ENCODE peak calls at places on chromosomes 5 and 9, in seven cellular contexts. K, O, W, V, A, Z and L are unnamed samples. For H3K27me3, the result is how much of the 10 kb centered on the place peaks cover.

GRCh38 chr5:1336106-1336561 is 8.8 kb downstream of the CLPTM1L start:
- DNase-seq in K (no peak), O (no peak), W (no peak), V (no peak), A (no peak), Z (no peak), L (no peak)

GRCh38 chr9:111005711-111006482 is 32.4 kb downstream of the LPAR1 start:
- DNase-seq in K (no peak), O (no peak), W (no peak), V (peak), A (no peak), Z (no peak), L (no peak)

GRCh38 chr5:125372694-125373621 is 626.5 kb upstream of the ZNF608 start:
- DNase-seq in K (peak), O (no peak), W (no peak), V (peak), A (no peak), Z (peak), L (no peak)

GRCh38 chr5:3353561-3353960 is 242.1 kb upstream of the IRX1 start:
- DNase-seq in K (no peak), O (no peak), W (no peak), V (no peak), A (no peak), Z (no peak), L (no peak)

GRCh38 chr9:29778281-29778849 is 2205.1 kb upstream of the C9orf72 start:
- DNase-seq in K (no peak), O (no peak), W (no peak), V (peak), A (no peak), Z (no peak), L (no peak)

GRCh38 chr5:378301-378891 is 56.9 kb downstream of the AHRR start:
- DNase-seq in K (peak), O (no peak), W (peak), V (no peak), A (no peak), Z (no peak), L (peak)

GRCh38 chr9:98429613-98430012 is 174.2 kb upstream of the TBC1D2 start:
- DNase-seq in K (peak), O (no peak), W (no peak), V (peak), A (no peak), Z (no peak), L (no peak)

GRCh38 chr5:37893414-37894134 is 53.7 kb upstream of the GDNF start:
- DNase-seq in K (no peak), O (no peak), W (no peak), V (no peak), A (no peak), Z (no peak), L (no peak)

GRCh38 chr9:129901922-129902321 is 66.7 kb downstream of the USP20 start:
- DNase-seq in K (no peak), O (no peak), W (no peak), V (no peak), A (no peak), Z (no peak), L (no peak)

GRCh38 chr5:149203896-149204544 is 62.7 kb downstream of the ABLIM3 start:
- DNase-seq in K (peak), O (no peak), W (no peak), V (peak), A (no peak), Z (no peak), L (no peak)

GRCh38 chr5:37005946-37006540 is 129.5 kb downstream of the NIPBL start:
- DNase-seq in K (peak), O (no peak), W (no peak), V (peak), A (no peak), Z (peak), L (no peak)

GRCh38 chr9:91654527-91654926 is 230.9 kb upstream of the NFIL3 start:
- DNase-seq in K (no peak), O (no peak), W (no peak), V (no peak), A (no peak), Z (peak), L (no peak)

GRCh38 chr9:38263534-38263933 is 129.0 kb upstream of the ALDH1B1 start:
- DNase-seq in K (peak), O (no peak), W (no peak), V (peak), A (no peak), Z (no peak), L (no peak)

DNA sequence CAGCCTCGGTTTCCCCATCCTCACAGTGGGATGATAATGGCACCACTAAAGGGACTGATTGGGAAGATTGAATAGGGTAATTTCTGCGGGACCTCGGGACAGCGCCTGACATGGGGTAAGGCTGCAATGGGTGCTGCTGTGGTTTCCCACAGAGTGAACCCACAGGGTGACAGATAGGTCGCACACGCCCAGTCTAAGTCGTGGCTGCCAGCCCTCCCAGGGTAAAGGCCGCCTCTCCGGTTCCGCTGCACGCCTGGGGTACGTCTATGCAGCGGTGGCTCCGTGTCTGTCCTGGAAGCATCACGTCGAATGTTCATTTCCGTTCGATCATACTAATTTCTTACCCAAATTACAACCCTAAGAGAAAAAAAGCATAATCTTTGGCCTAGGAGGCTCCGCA is 631 bp downstream of the CFAP77 start:
- DNase-seq in K (no peak), O (no peak), W (no peak), V (no peak), A (no peak), Z (no peak), L (no peak)
- H3K27me3 ChIP-seq in K (half or more), O (half or more), W (under half), V (under half), A (under half), Z (half or more), L (under half)

GRCh38 chr9:136279471-136279870 is 24.4 kb downstream of the CCDC187 start:
- DNase-seq in K (no peak), O (no peak), W (no peak), V (no peak), A (no peak), Z (no peak), L (no peak)

GRCh38 chr9:136282272-136282861 is 21.5 kb downstream of the CCDC187 start:
- DNase-seq in K (no peak), O (no peak), W (no peak), V (no peak), A (no peak), Z (no peak), L (no peak)

GRCh38 chr9:136281421-136282271 is 22.2 kb downstream of the CCDC187 start:
- DNase-seq in K (no peak), O (no peak), W (no peak), V (no peak), A (no peak), Z (no peak), L (no peak)

GRCh38 chr9:136278894-136279293 is 25.0 kb downstream of the CCDC187 start:
- DNase-seq in K (no peak), O (no peak), W (no peak), V (no peak), A (no peak), Z (no peak), L (no peak)

GRCh38 chr9:136280535-136281315 is 23.2 kb downstream of the CCDC187 start:
- DNase-seq in K (no peak), O (no peak), W (no peak), V (no peak), A (no peak), Z (no peak), L (no peak)
- H3K27me3 ChIP-seq in K (under half), O (half or more), W (under half), V (under half), A (under half), Z (under half), L (under half)

DNA sequence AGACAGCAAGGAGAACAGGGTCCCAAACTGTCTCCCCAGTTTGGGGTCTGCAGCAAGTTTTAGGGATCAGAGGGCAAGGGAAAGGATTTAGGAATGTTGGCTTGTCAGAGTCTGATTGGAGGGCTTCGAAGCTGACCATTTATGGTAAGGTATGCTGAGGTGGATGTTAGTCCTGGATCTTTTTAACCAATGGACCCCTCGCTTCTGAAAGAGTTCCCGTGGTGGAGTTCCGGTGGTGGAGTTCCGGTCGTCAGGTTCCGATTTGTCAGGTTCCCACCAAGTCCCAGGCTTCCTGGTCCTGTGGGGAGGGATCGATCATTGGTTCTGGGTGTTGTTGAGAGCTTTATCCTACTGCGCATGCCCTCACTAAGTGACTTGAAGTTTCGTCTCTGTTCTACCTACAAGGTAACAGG is 70.5 kb downstream of the SFXN1 start:
- DNase-seq in K (no peak), O (no peak), W (no peak), V (no peak), A (no peak), Z (no peak), L (peak)
- H3K27me3 ChIP-seq in K (under half), O (under half), W (under half), V (under half), A (under half), Z (under half), L (under half)

DNA sequence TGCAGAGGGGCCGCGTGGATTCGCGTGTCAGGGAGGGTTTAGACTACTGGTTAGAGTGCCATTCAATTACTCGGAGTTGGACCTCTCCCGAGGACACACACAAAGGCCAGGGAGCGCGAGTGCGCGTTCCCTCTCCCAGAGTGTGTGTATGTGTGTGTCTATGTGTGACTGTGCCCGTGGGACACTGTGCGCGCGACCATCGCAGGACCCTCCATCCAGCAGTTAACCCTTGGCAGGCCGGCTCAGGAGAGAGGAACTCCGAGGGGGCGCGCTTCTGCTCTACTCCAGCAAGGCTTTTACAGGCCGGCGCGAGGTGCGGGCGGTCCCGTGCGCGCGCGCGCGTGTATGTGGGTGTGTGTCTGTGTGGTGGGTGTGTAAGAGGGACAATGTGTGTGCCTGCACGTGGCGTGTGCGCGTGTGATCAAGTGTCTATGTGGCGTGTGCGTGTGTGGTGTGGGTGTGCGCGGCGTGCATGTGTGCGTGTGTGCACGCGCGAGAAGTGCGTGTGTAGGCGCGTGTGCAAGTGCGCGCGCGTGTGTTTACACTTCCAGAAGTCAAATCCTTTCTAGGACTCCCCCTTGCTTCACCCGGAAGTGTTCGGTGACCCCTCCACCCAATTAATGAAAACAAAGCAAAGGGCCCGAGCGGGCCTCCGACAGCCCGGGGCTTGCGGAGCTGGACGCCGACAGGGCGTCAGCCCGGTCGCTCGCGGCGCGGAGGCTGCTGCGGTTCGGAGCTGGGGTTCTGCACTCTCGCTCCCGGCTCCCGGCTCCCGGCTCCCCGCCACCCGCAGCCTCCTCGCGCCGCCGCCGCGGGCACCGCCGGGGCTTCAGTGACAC is 75.3 kb upstream of the TBCA start:
- DNase-seq in K (peak), O (no peak), W (no peak), V (no peak), A (peak), Z (peak), L (no peak)
- H3K27me3 ChIP-seq in K (under half), O (under half), W (under half), V (under half), A (under half), Z (under half), L (half or more)